ENCODE peak calls at places on chromosomes 7 and 10, in nine cellular contexts. O is epithelial cell of esophagus, G is NB4, C is foreskin fibroblast, L is fibroblast of lung, H is cardiac fibroblast, V is activated B cell treated with CpG ODN at 0.5 μM for 24 hours, B is osteocyte, P is spleen. E is an unnamed sample.

GRCh38 chr7:92644406-92645113 is 54.4 kb upstream of the FAM133B start:
- DNase-seq in O (peak), G (no peak), C (no peak), L (peak), H (peak), V (no peak), B (no peak), P (no peak), E (no peak)

GRCh38 chr10:101569838-101570763 is 18.0 kb downstream of the POLL start:
- DNase-seq in O (peak), G (peak), C (peak), L (peak), H (peak), V (peak), B (peak), P (peak), E (peak)

GRCh38 chr7:2715341-2716231 is 27.6 kb downstream of the AMZ1 start:
- DNase-seq in O (no peak), G (peak), C (no peak), L (no peak), H (no peak), V (no peak), B (no peak), P (no peak), E (peak)

GRCh38 chr7:6228363-6228762 is 44.1 kb downstream of the CYTH3 start:
- DNase-seq in O (no peak), G (peak), C (no peak), L (peak), H (peak), V (no peak), B (no peak), P (no peak), E (no peak)

GRCh38 chr7:51069411-51070083 is 247.1 kb downstream of the COBL start:
- DNase-seq in O (peak), G (no peak), C (no peak), L (peak), H (peak), V (no peak), B (no peak), P (no peak), E (no peak)

GRCh38 chr10:91745086-91745831 is 53.0 kb upstream of the TNKS2 start:
- DNase-seq in O (peak), G (no peak), C (no peak), L (peak), H (peak), V (no peak), B (no peak), P (no peak), E (no peak)

GRCh38 chr10:121317374-121317773 is 280.9 kb downstream of the FGFR2 start:
- DNase-seq in O (no peak), G (no peak), C (no peak), L (no peak), H (no peak), V (no peak), B (no peak), P (no peak), E (no peak)

GRCh38 chr7:43141091-43141490 is 28.6 kb downstream of the HECW1 start:
- DNase-seq in O (no peak), G (no peak), C (no peak), L (peak), H (no peak), V (no peak), B (no peak), P (no peak), E (no peak)

GRCh38 chr7:121500659-121501058 is 104.6 kb upstream of the FAM3C start:
- DNase-seq in O (no peak), G (no peak), C (no peak), L (peak), H (no peak), V (no peak), B (no peak), P (no peak), E (no peak)

GRCh38 chr7:154696556-154696955 is 306.4 kb downstream of the PAXIP1 start:
- DNase-seq in O (no peak), G (no peak), C (no peak), L (peak), H (no peak), V (no peak), B (no peak), P (no peak), E (no peak)

GRCh38 chr10:687583-688286 is 1.7 kb downstream of the DIP2C start:
- DNase-seq in O (no peak), G (no peak), C (no peak), L (no peak), H (no peak), V (no peak), B (no peak), P (no peak), E (no peak)

GRCh38 chr7:98352621-98353020 is 48.3 kb downstream of the BAIAP2L1 start:
- DNase-seq in O (peak), G (no peak), C (peak), L (peak), H (peak), V (no peak), B (no peak), P (no peak), E (no peak)

GRCh38 chr7:56447864-56448693 is 331.9 kb upstream of the NUPR2 start:
- DNase-seq in O (no peak), G (peak), C (no peak), L (no peak), H (no peak), V (no peak), B (no peak), P (no peak), E (no peak)

GRCh38 chr7:17109017-17109416 is 189.4 kb upstream of the AHR start:
- DNase-seq in O (peak), G (no peak), C (peak), L (peak), H (peak), V (no peak), B (no peak), P (no peak), E (no peak)

GRCh38 chr7:7146837-7147236 is 35.5 kb upstream of the C1GALT1 start:
- DNase-seq in O (no peak), G (no peak), C (no peak), L (no peak), H (no peak), V (no peak), B (no peak), P (no peak), E (no peak)

GRCh38 chr10:66045859-66046258 is 880.0 kb upstream of the LRRTM3 start:
- DNase-seq in O (peak), G (no peak), C (no peak), L (no peak), H (no peak), V (no peak), B (no peak), P (no peak), E (no peak)

GRCh38 chr7:130022623-130023175 is 28.5 kb downstream of the ZC3HC1 start:
- DNase-seq in O (peak), G (no peak), C (no peak), L (no peak), H (no peak), V (no peak), B (no peak), P (no peak), E (no peak)

GRCh38 chr7:84017653-84018052 is 176.9 kb downstream of the SEMA3A start:
- DNase-seq in O (no peak), G (no peak), C (no peak), L (peak), H (no peak), V (no peak), B (no peak), P (no peak), E (no peak)

GRCh38 chr7:20249924-20250323 is 32.7 kb upstream of the MACC1 start:
- DNase-seq in O (peak), G (no peak), C (no peak), L (peak), H (no peak), V (no peak), B (no peak), P (no peak), E (no peak)

GRCh38 chr10:50561266-50561665 is 62.5 kb downstream of the SGMS1 start:
- DNase-seq in O (no peak), G (no peak), C (peak), L (peak), H (peak), V (no peak), B (no peak), P (no peak), E (no peak)

GRCh38 chr10:89245802-89246201 is 5.8 kb downstream of the LIPA start:
- DNase-seq in O (no peak), G (no peak), C (no peak), L (no peak), H (no peak), V (no peak), B (no peak), P (no peak), E (peak)

GRCh38 chr10:118447478-118447877 is 105.4 kb upstream of the FAM204A start:
- DNase-seq in O (peak), G (no peak), C (peak), L (peak), H (peak), V (no peak), B (peak), P (no peak), E (no peak)

GRCh38 chr10:101238732-101239105 is 9.5 kb upstream of the LBX1 start:
- DNase-seq in O (no peak), G (peak), C (no peak), L (no peak), H (no peak), V (no peak), B (no peak), P (no peak), E (no peak)

GRCh38 chr10:21184216-21184615 is 287.1 kb upstream of the NEBL start:
- DNase-seq in O (peak), G (no peak), C (peak), L (peak), H (peak), V (no peak), B (no peak), P (no peak), E (no peak)

GRCh38 chr10:98323221-98324164 is 55.5 kb upstream of the LOXL4 start:
- DNase-seq in O (peak), G (peak), C (peak), L (peak), H (peak), V (no peak), B (no peak), P (no peak), E (no peak)

GRCh38 chr10:67665491-67665890 is 30.5 kb downstream of the CTNNA3 start:
- DNase-seq in O (peak), G (peak), C (no peak), L (no peak), H (no peak), V (no peak), B (no peak), P (no peak), E (no peak)

GRCh38 chr7:97025983-97026704 is 1.5 kb upstream of the DLX5 start:
- DNase-seq in O (no peak), G (no peak), C (no peak), L (no peak), H (peak), V (no peak), B (no peak), P (peak), E (no peak)

GRCh38 chr10:72331575-72332422 is 22.9 kb downstream of the DNAJB12 start:
- DNase-seq in O (peak), G (peak), C (peak), L (peak), H (peak), V (peak), B (peak), P (peak), E (peak)

GRCh38 chr7:35334511-35334910 is 80.6 kb upstream of the TBX20 start:
- DNase-seq in O (peak), G (no peak), C (no peak), L (no peak), H (no peak), V (no peak), B (no peak), P (no peak), E (no peak)

GRCh38 chr10:127015373-127015772 is 110.1 kb downstream of the DOCK1 start:
- DNase-seq in O (no peak), G (no peak), C (no peak), L (no peak), H (no peak), V (no peak), B (no peak), P (no peak), E (no peak)

GRCh38 chr7:30866939-30867338 is 44.7 kb upstream of the AQP1 start:
- DNase-seq in O (no peak), G (no peak), C (no peak), L (no peak), H (no peak), V (no peak), B (no peak), P (no peak), E (no peak)

GRCh38 chr10:96345250-96345649 is 13.6 kb downstream of the OPALIN start:
- DNase-seq in O (no peak), G (no peak), C (no peak), L (no peak), H (no peak), V (no peak), B (no peak), P (no peak), E (no peak)

GRCh38 chr7:153091477-153091876 is 331.9 kb downstream of the ACTR3B start:
- DNase-seq in O (no peak), G (no peak), C (no peak), L (no peak), H (no peak), V (no peak), B (no peak), P (no peak), E (no peak)

GRCh38 chr7:151727579-151728285 is 149.2 kb downstream of the PRKAG2 start:
- DNase-seq in O (peak), G (peak), C (peak), L (peak), H (peak), V (peak), B (peak), P (no peak), E (peak)

GRCh38 chr10:63522129-63522687 is 1.0 kb downstream of the REEP3 start:
- DNase-seq in O (peak), G (no peak), C (no peak), L (peak), H (peak), V (no peak), B (no peak), P (no peak), E (peak)

GRCh38 chr10:29849434-29849833 is 210.0 kb downstream of the JCAD start:
- DNase-seq in O (no peak), G (peak), C (peak), L (peak), H (peak), V (no peak), B (no peak), P (no peak), E (no peak)

GRCh38 chr7:27346531-27347260 is 104.1 kb downstream of the EVX1 start:
- DNase-seq in O (peak), G (no peak), C (peak), L (peak), H (peak), V (no peak), B (no peak), P (no peak), E (no peak)

GRCh38 chr7:45982912-45983719 is 62.0 kb upstream of the IGFBP3 start:
- DNase-seq in O (no peak), G (no peak), C (no peak), L (no peak), H (no peak), V (no peak), B (no peak), P (no peak), E (no peak)

GRCh38 chr10:73916761-73917470 is 6.0 kb downstream of the PLAU start:
- DNase-seq in O (peak), G (peak), C (no peak), L (no peak), H (no peak), V (no peak), B (no peak), P (no peak), E (no peak)

GRCh38 chr7:2873146-2873545 is 29.0 kb upstream of the GNA12 start:
- DNase-seq in O (no peak), G (no peak), C (no peak), L (no peak), H (peak), V (no peak), B (no peak), P (no peak), E (peak)

DNA sequence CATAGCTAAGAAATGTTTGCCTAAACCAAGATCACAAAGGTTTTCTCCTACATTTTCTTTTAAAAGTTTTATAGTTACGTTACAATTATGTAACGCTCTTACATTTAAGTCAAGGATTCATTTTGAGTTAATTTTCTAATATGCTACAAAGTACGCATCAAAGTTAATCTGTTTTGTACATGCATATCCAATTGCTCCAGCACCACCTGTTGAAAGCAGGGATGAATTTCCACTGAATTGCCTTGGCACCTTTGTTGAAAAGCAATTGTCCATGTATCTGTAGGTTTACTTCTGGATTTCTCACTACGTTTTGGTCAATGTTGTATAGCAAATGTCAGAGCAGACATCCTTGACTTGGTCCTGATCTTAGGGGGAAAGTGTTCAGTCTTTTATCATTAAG is 59.6 kb downstream of the NEUROG3 start:
- DNase-seq in O (no peak), G (no peak), C (no peak), L (no peak), H (no peak), V (no peak), B (no peak), P (no peak), E (no peak)
- TF ChIP-seq CTCF in O (peak), G (no peak), C (no peak), L (no peak), H (no peak), V (no peak), B (no peak), P (no peak), E (no peak)

DNA sequence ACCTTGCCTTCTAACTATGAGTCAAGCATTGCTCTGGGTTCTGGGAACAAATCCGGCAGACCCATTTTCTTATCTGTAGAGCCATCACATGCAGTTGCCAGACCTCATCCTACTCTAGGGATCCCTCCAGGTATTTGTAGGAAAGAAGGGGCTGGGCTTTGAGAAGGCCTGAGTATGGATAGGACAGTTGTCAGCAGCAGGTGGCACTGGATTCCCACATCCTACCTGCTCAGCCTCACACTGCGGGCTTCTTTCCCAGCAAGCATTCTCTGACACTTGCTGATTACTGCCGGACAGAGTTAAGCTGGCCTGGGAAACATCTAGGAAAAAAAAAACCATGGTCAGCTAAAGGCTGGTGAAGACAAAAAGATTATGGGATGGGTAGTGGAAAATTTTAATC is 224.1 kb downstream of the CCSER2 start:
- DNase-seq in O (no peak), G (no peak), C (no peak), L (no peak), H (no peak), V (no peak), B (no peak), P (no peak), E (no peak)
- TF ChIP-seq CTCF in O (no peak), G (no peak), C (no peak), L (no peak), H (no peak), V (no peak), B (no peak), P (no peak), E (no peak)

GRCh38 chr10:131851332-131851731 is 49.5 kb upstream of the PPP2R2D start:
- DNase-seq in O (no peak), G (no peak), C (no peak), L (no peak), H (no peak), V (no peak), B (no peak), P (no peak), E (no peak)
- TF ChIP-seq CTCF in O (no peak), G (no peak), C (no peak), L (no peak), H (no peak), V (no peak), B (no peak), P (no peak), E (no peak)

DNA sequence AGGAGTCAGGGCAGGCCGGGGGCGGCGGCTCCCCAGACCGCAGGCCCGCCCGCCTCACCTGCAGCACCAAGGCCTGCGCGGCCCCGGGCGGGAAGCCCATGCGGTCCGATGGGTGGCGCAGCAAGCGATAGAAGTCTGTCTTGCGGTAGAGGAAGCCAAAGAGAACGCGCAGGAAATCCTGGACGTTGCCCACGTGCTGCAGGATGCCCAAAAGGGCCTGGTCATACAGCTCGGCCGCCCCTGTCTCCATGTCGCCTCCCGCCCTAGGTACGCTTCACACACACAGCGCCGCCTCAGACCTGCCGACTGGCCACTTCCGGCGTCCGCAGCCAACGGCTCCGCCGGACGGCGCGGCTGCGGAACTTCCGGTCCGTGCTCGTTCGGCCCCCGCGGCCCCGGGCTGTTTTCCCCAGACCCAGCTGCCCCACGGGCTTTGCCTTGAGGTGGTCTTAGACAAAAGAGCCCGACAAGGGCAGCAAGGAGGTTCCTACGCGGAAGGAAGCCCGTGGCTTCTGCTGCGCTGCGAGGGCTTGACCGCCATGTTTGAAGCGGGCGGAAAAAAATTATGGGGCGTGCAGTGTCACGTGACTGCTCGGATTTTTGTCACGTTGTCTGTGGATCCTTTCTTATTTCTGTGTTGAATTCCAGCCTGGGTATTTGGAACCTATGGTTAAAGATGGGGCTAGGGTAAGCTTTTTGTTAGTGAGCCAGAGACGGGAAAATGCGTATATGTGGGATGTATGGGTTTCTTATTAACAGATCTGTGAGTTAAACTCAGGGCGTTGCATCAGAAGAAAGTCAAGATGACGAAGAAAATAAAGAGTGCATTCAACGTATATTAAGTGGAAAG is at the start of gene NUDCD3:
- DNase-seq in O (peak), G (peak), C (peak), L (peak), H (peak), V (peak), B (peak), P (peak), E (peak)
- TF ChIP-seq CTCF in O (peak), G (no peak), C (peak), L (peak), H (peak), V (no peak), B (no peak), P (peak), E (no peak)

DNA sequence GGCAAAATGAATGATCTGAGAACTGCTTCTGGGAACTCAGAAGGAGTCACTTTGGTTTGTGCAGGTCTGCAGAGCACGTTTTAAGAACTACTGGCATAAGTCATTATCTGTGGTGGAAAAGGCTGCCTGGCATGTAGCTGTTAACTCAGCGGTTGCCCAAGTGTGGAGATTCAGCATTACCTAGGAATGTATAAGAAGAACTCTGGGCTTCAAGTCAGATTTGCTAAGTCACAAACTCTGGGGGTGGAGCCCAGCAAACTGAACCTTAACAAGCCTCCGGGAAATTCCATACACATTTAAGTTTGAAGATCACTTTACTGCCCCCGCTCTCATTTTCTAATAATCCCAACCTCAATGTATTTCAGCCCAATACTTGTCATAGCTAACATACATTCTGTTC is 31.1 kb downstream of the PLXDC2 start:
- DNase-seq in O (peak), G (no peak), C (no peak), L (peak), H (peak), V (no peak), B (no peak), P (no peak), E (no peak)
- TF ChIP-seq CTCF in O (no peak), G (no peak), C (no peak), L (no peak), H (no peak), V (no peak), B (no peak), P (no peak), E (no peak)